ENCODE peak calls at places on chromosome 1, in six cellular contexts. J, O, B, Y, H and D are unnamed samples.

GRCh38 chr1:208381481-208381880 is 137.3 kb upstream of the PLXNA2 start:
- DNase-seq in J (no peak), B (no peak), Y (no peak), H (no peak), O (no peak), D (no peak)

GRCh38 chr1:89971600-89971999 is 23.3 kb upstream of the ZNF326 start:
- DNase-seq in O (no peak), J (no peak), Y (peak), B (no peak), H (no peak), D (no peak)

GRCh38 chr1:103063911-103064310 is 44.4 kb downstream of the COL11A1 start:
- DNase-seq in H (no peak), Y (no peak), J (no peak), B (no peak), O (no peak), D (no peak)

GRCh38 chr1:235929216-235929615 is 62.5 kb upstream of the LYST start:
- DNase-seq in B (no peak), O (no peak), H (no peak), Y (no peak), J (no peak), D (no peak)

GRCh38 chr1:234956821-234957329 is 171.8 kb downstream of the TOMM20 start:
- DNase-seq in H (no peak), O (no peak), B (peak), Y (no peak), J (no peak), D (no peak)

GRCh38 chr1:100868364-100868995 is 26.2 kb downstream of the EXTL2 start:
- DNase-seq in B (no peak), J (no peak), O (no peak), Y (peak), H (no peak), D (no peak)

GRCh38 chr1:77193951-77194350 is 25.3 kb downstream of the PIGK start:
- DNase-seq in Y (no peak), H (no peak), B (no peak), O (no peak), J (no peak), D (no peak)

GRCh38 chr1:165383067-165383466 is 26.6 kb upstream of the LMX1A start:
- DNase-seq in J (no peak), O (no peak), H (no peak), Y (peak), B (peak), D (no peak)

GRCh38 chr1:69413129-69413528 is 154.6 kb upstream of the LRRC7 start:
- DNase-seq in O (no peak), B (no peak), H (no peak), Y (no peak), J (no peak), D (no peak)

GRCh38 chr1:84540759-84541158 is 33.5 kb downstream of the CTBS start:
- DNase-seq in B (no peak), H (no peak), O (no peak), Y (peak), J (no peak), D (no peak)

GRCh38 chr1:193709607-193710006 is 523.2 kb upstream of the B3GALT2 start:
- DNase-seq in Y (no peak), J (no peak), O (no peak), B (no peak), H (no peak), D (no peak)

GRCh38 chr1:209641216-209642181 is 10.7 kb downstream of the LAMB3 start:
- DNase-seq in J (peak), O (no peak), Y (no peak), H (peak), B (peak), D (peak)

GRCh38 chr1:162562452-162562828 is 918 bp downstream of the UAP1 start:
- DNase-seq in H (no peak), J (no peak), O (no peak), Y (peak), B (no peak), D (no peak)

GRCh38 chr1:154703207-154703606 is 95.2 kb upstream of the ADAR start:
- DNase-seq in J (no peak), H (no peak), O (no peak), B (no peak), Y (peak), D (no peak)

GRCh38 chr1:48916121-48917069 is 139.7 kb upstream of the BEND5 start:
- DNase-seq in H (no peak), B (no peak), J (no peak), Y (peak), O (no peak), D (no peak)
- H3K27ac ChIP-seq in H (no peak), B (no peak), J (no peak), Y (peak), O (no peak), D (no peak)

GRCh38 chr1:17125756-17126237 is 6.5 kb upstream of the PADI2 start:
- DNase-seq in B (peak), Y (peak), O (peak), J (peak), H (peak), D (peak)
- H3K27ac ChIP-seq in B (no peak), Y (no peak), O (no peak), J (no peak), H (no peak), D (peak)

GRCh38 chr1:70426154-70427131 is 15.4 kb downstream of the CTH start:
- DNase-seq in H (no peak), J (no peak), O (no peak), Y (peak), B (no peak), D (no peak)
- H3K27ac ChIP-seq in H (no peak), J (no peak), O (no peak), Y (peak), B (no peak), D (no peak)

GRCh38 chr1:94178896-94179295 is 57.9 kb upstream of the ABCA4 start:
- DNase-seq in Y (no peak), O (no peak), H (no peak), J (no peak), B (no peak), D (no peak)

GRCh38 chr1:94182191-94182590 is 55.2 kb downstream of the ARHGAP29 start:
- DNase-seq in Y (no peak), B (no peak), H (no peak), J (no peak), O (no peak), D (no peak)

GRCh38 chr1:94183197-94183815 is 54.1 kb downstream of the ARHGAP29 start:
- DNase-seq in B (no peak), H (no peak), Y (no peak), O (no peak), J (no peak), D (no peak)

GRCh38 chr1:94180650-94181049 is 56.7 kb downstream of the ARHGAP29 start:
- DNase-seq in Y (no peak), O (no peak), B (no peak), J (no peak), H (no peak), D (no peak)
- H3K27ac ChIP-seq in Y (peak), O (no peak), B (no peak), J (no peak), H (no peak), D (no peak)

GRCh38 chr1:2546515-2547209 is 9.5 kb upstream of the TNFRSF14 start:
- DNase-seq in J (peak), O (peak), Y (peak), H (peak), B (peak), D (peak)
- H3K27ac ChIP-seq in J (peak), O (peak), Y (peak), H (peak), B (peak), D (peak)

GRCh38 chr1:202561726-202562442 is 148.4 kb downstream of the SYT2 start:
- DNase-seq in O (no peak), B (no peak), J (no peak), H (no peak), Y (no peak), D (no peak)
- H3K27ac ChIP-seq in O (no peak), B (peak), J (no peak), H (no peak), Y (no peak), D (no peak)